ENCODE peak calls at places on chromosomes 5 and 9, in eight cellular contexts. One of them, this sample, is unnamed.

GRCh38 chr9:12843735-12844134 is 68.9 kb downstream of the LURAP1L start:
- DNase-seq in AG08396: peak; percentile 24
- DNase-seq in upper lobe of right lung: no peak
- DNase-seq in tibial artery: no peak
- DNase-seq in NCI-H1105 treated with DMSO at 0.1 percent for 48 hours: no peak
- DNase-seq in RPMI7951: no peak
- DNase-seq in kidney tubule cell: no peak
- DNase-seq in neural progenitor cell: no peak
- DNase-seq in this sample: no peak

GRCh38 chr9:35519697-35520403 is 29.9 kb downstream of the RUSC2 start:
- DNase-seq in tibial artery: no peak
- DNase-seq in RPMI7951: peak; percentile 22
- DNase-seq in NCI-H1105 treated with DMSO at 0.1 percent for 48 hours: no peak
- DNase-seq in kidney tubule cell: peak; percentile 80
- DNase-seq in neural progenitor cell: no peak
- DNase-seq in upper lobe of right lung: no peak
- DNase-seq in AG08396: no peak
- DNase-seq in this sample: no peak

GRCh38 chr5:135466178-135467050 is 14.3 kb upstream of the TIFAB start:
- DNase-seq in AG08396: peak; percentile 90
- DNase-seq in RPMI7951: peak; percentile 51
- DNase-seq in neural progenitor cell: peak; percentile 93
- DNase-seq in NCI-H1105 treated with DMSO at 0.1 percent for 48 hours: peak; percentile 7
- DNase-seq in kidney tubule cell: peak; percentile 68
- DNase-seq in tibial artery: peak; percentile 73
- DNase-seq in upper lobe of right lung: peak; percentile 88
- DNase-seq in this sample: peak; percentile 64

GRCh38 chr5:79621056-79621455 is 8.8 kb downstream of the TENT2 start:
- DNase-seq in AG08396: no peak
- DNase-seq in upper lobe of right lung: no peak
- DNase-seq in neural progenitor cell: no peak
- DNase-seq in RPMI7951: peak; percentile 15
- DNase-seq in tibial artery: no peak
- DNase-seq in NCI-H1105 treated with DMSO at 0.1 percent for 48 hours: no peak
- DNase-seq in kidney tubule cell: peak; percentile 79
- DNase-seq in this sample: no peak

GRCh38 chr9:70406446-70406862 is 8.0 kb downstream of the KLF9 start:
- DNase-seq in NCI-H1105 treated with DMSO at 0.1 percent for 48 hours: no peak
- DNase-seq in AG08396: no peak
- DNase-seq in neural progenitor cell: peak; percentile 51
- DNase-seq in kidney tubule cell: peak; percentile 38
- DNase-seq in RPMI7951: peak; percentile 75
- DNase-seq in upper lobe of right lung: no peak
- DNase-seq in tibial artery: no peak
- DNase-seq in this sample: peak; percentile 78

GRCh38 chr9:127084071-127085039 is 38.1 kb downstream of the ANGPTL2 start:
- DNase-seq in kidney tubule cell: no peak
- DNase-seq in NCI-H1105 treated with DMSO at 0.1 percent for 48 hours: no peak
- DNase-seq in upper lobe of right lung: no peak
- DNase-seq in AG08396: no peak
- DNase-seq in tibial artery: no peak
- DNase-seq in RPMI7951: no peak
- DNase-seq in neural progenitor cell: no peak
- DNase-seq in this sample: no peak

GRCh38 chr9:133119039-133119438 is 2.0 kb downstream of the RALGDS start:
- DNase-seq in kidney tubule cell: no peak
- DNase-seq in RPMI7951: no peak
- DNase-seq in NCI-H1105 treated with DMSO at 0.1 percent for 48 hours: no peak
- DNase-seq in tibial artery: no peak
- DNase-seq in neural progenitor cell: no peak
- DNase-seq in upper lobe of right lung: no peak
- DNase-seq in AG08396: no peak
- DNase-seq in this sample: no peak

GRCh38 chr5:139974661-139975060 is 68.4 kb downstream of the NRG2 start:
- DNase-seq in neural progenitor cell: peak; percentile 31
- DNase-seq in kidney tubule cell: no peak
- DNase-seq in tibial artery: no peak
- DNase-seq in RPMI7951: no peak
- DNase-seq in upper lobe of right lung: no peak
- DNase-seq in NCI-H1105 treated with DMSO at 0.1 percent for 48 hours: no peak
- DNase-seq in AG08396: no peak
- DNase-seq in this sample: no peak

GRCh38 chr9:124593080-124594058 is 86.2 kb upstream of the NR5A1 start:
- DNase-seq in kidney tubule cell: peak; percentile 13
- DNase-seq in NCI-H1105 treated with DMSO at 0.1 percent for 48 hours: no peak
- DNase-seq in neural progenitor cell: peak; percentile 93
- DNase-seq in tibial artery: no peak
- DNase-seq in upper lobe of right lung: no peak
- DNase-seq in RPMI7951: peak; percentile 36
- DNase-seq in AG08396: no peak
- DNase-seq in this sample: peak; percentile 5

GRCh38 chr9:1429328-1429727 is 379.2 kb downstream of the DMRT2 start:
- DNase-seq in tibial artery: no peak
- DNase-seq in AG08396: no peak
- DNase-seq in kidney tubule cell: peak; percentile 20
- DNase-seq in NCI-H1105 treated with DMSO at 0.1 percent for 48 hours: peak; percentile 8
- DNase-seq in upper lobe of right lung: no peak
- DNase-seq in neural progenitor cell: no peak
- DNase-seq in RPMI7951: no peak
- DNase-seq in this sample: no peak

GRCh38 chr5:140214831-140215230 is 39.8 kb downstream of the CYSTM1 start:
- DNase-seq in tibial artery: no peak
- DNase-seq in neural progenitor cell: no peak
- DNase-seq in NCI-H1105 treated with DMSO at 0.1 percent for 48 hours: no peak
- DNase-seq in upper lobe of right lung: peak; percentile 69
- DNase-seq in RPMI7951: peak; percentile 96
- DNase-seq in kidney tubule cell: peak; percentile 61
- DNase-seq in AG08396: peak; percentile 50
- DNase-seq in this sample: no peak

GRCh38 chr9:536597-537511 is 304.6 kb upstream of the DMRT1 start:
- DNase-seq in NCI-H1105 treated with DMSO at 0.1 percent for 48 hours: peak; percentile 96
- DNase-seq in neural progenitor cell: no peak
- DNase-seq in kidney tubule cell: no peak
- DNase-seq in AG08396: no peak
- DNase-seq in tibial artery: no peak
- DNase-seq in RPMI7951: no peak
- DNase-seq in upper lobe of right lung: no peak
- DNase-seq in this sample: no peak

GRCh38 chr9:99822596-99823391 is 1.1 kb downstream of the NR4A3 start:
- DNase-seq in neural progenitor cell: peak; percentile 82
- DNase-seq in NCI-H1105 treated with DMSO at 0.1 percent for 48 hours: peak; percentile 46
- DNase-seq in upper lobe of right lung: peak; percentile 66
- DNase-seq in RPMI7951: peak; percentile 41
- DNase-seq in AG08396: peak; percentile 60
- DNase-seq in kidney tubule cell: peak; percentile 52
- DNase-seq in tibial artery: peak; percentile 34
- DNase-seq in this sample: peak; percentile 32

GRCh38 chr9:111691686-111692329 is 30.4 kb downstream of the GNG10 start:
- DNase-seq in upper lobe of right lung: no peak
- DNase-seq in tibial artery: no peak
- DNase-seq in neural progenitor cell: no peak
- DNase-seq in RPMI7951: peak; percentile 58
- DNase-seq in kidney tubule cell: peak; percentile 54
- DNase-seq in AG08396: peak; percentile 8
- DNase-seq in NCI-H1105 treated with DMSO at 0.1 percent for 48 hours: peak; percentile 65
- DNase-seq in this sample: peak; percentile 35

GRCh38 chr5:172504736-172505402 is 50.5 kb upstream of the SH3PXD2B start:
- DNase-seq in neural progenitor cell: no peak
- DNase-seq in kidney tubule cell: no peak
- DNase-seq in tibial artery: no peak
- DNase-seq in AG08396: no peak
- DNase-seq in upper lobe of right lung: peak; percentile 11
- DNase-seq in NCI-H1105 treated with DMSO at 0.1 percent for 48 hours: no peak
- DNase-seq in RPMI7951: no peak
- DNase-seq in this sample: no peak

GRCh38 chr5:116370149-116370548 is 204.5 kb downstream of the SEMA6A start:
- DNase-seq in neural progenitor cell: no peak
- DNase-seq in kidney tubule cell: no peak
- DNase-seq in tibial artery: no peak
- DNase-seq in AG08396: no peak
- DNase-seq in RPMI7951: no peak
- DNase-seq in NCI-H1105 treated with DMSO at 0.1 percent for 48 hours: no peak
- DNase-seq in upper lobe of right lung: no peak
- DNase-seq in this sample: no peak

GRCh38 chr9:691825-692363 is 149.6 kb upstream of the DMRT1 start:
- DNase-seq in kidney tubule cell: no peak
- DNase-seq in upper lobe of right lung: no peak
- DNase-seq in RPMI7951: no peak
- DNase-seq in NCI-H1105 treated with DMSO at 0.1 percent for 48 hours: no peak
- DNase-seq in tibial artery: no peak
- DNase-seq in AG08396: no peak
- DNase-seq in neural progenitor cell: no peak
- DNase-seq in this sample: no peak

GRCh38 chr9:134494905-134495304 is 146.7 kb upstream of the COL5A1 start:
- DNase-seq in AG08396: no peak
- DNase-seq in neural progenitor cell: no peak
- DNase-seq in kidney tubule cell: no peak
- DNase-seq in tibial artery: no peak
- DNase-seq in NCI-H1105 treated with DMSO at 0.1 percent for 48 hours: no peak
- DNase-seq in RPMI7951: no peak
- DNase-seq in upper lobe of right lung: peak; percentile 33
- DNase-seq in this sample: no peak

GRCh38 chr5:399296-400281 is 43.4 kb upstream of the EXOC3 start:
- DNase-seq in neural progenitor cell: peak; percentile 91
- DNase-seq in kidney tubule cell: peak; percentile 86
- DNase-seq in RPMI7951: peak; percentile 99
- DNase-seq in NCI-H1105 treated with DMSO at 0.1 percent for 48 hours: peak; percentile 96
- DNase-seq in upper lobe of right lung: peak; percentile 93
- DNase-seq in tibial artery: peak; percentile 79
- DNase-seq in AG08396: peak; percentile 97
- DNase-seq in this sample: peak; percentile 73

GRCh38 chr5:92180406-92180805 is 797.3 kb upstream of the ARRDC3 start:
- DNase-seq in AG08396: no peak
- DNase-seq in RPMI7951: no peak
- DNase-seq in NCI-H1105 treated with DMSO at 0.1 percent for 48 hours: no peak
- DNase-seq in tibial artery: no peak
- DNase-seq in kidney tubule cell: no peak
- DNase-seq in neural progenitor cell: no peak
- DNase-seq in upper lobe of right lung: no peak
- DNase-seq in this sample: no peak

GRCh38 chr9:136296434-136297015 is 7.4 kb downstream of the CCDC187 start:
- DNase-seq in tibial artery: no peak
- DNase-seq in AG08396: no peak
- DNase-seq in upper lobe of right lung: no peak
- DNase-seq in kidney tubule cell: peak; percentile 55
- DNase-seq in neural progenitor cell: no peak
- DNase-seq in RPMI7951: no peak
- DNase-seq in NCI-H1105 treated with DMSO at 0.1 percent for 48 hours: no peak
- DNase-seq in this sample: no peak

GRCh38 chr9:127186799-127187198 is 64.4 kb upstream of the ANGPTL2 start:
- DNase-seq in kidney tubule cell: no peak
- DNase-seq in upper lobe of right lung: no peak
- DNase-seq in NCI-H1105 treated with DMSO at 0.1 percent for 48 hours: no peak
- DNase-seq in RPMI7951: no peak
- DNase-seq in AG08396: no peak
- DNase-seq in neural progenitor cell: no peak
- DNase-seq in tibial artery: no peak
- DNase-seq in this sample: no peak

GRCh38 chr5:82749453-82749852 is 327.7 kb downstream of the TMEM167A start:
- DNase-seq in upper lobe of right lung: no peak
- DNase-seq in neural progenitor cell: no peak
- DNase-seq in RPMI7951: peak; percentile 74
- DNase-seq in tibial artery: no peak
- DNase-seq in AG08396: no peak
- DNase-seq in kidney tubule cell: no peak
- DNase-seq in NCI-H1105 treated with DMSO at 0.1 percent for 48 hours: peak; percentile 77
- DNase-seq in this sample: no peak

GRCh38 chr9:131275332-131276106 is 791 bp downstream of the FAM78A start:
- DNase-seq in tibial artery: no peak
- DNase-seq in AG08396: no peak
- DNase-seq in neural progenitor cell: peak; percentile 76
- DNase-seq in upper lobe of right lung: no peak
- DNase-seq in RPMI7951: peak; percentile 18
- DNase-seq in NCI-H1105 treated with DMSO at 0.1 percent for 48 hours: no peak
- DNase-seq in kidney tubule cell: no peak
- DNase-seq in this sample: no peak

GRCh38 chr9:35603506-35603985 is 1.5 kb upstream of the TESK1 start:
- DNase-seq in AG08396: peak; percentile 74
- DNase-seq in NCI-H1105 treated with DMSO at 0.1 percent for 48 hours: no peak
- DNase-seq in neural progenitor cell: no peak
- DNase-seq in upper lobe of right lung: no peak
- DNase-seq in RPMI7951: peak; percentile 51
- DNase-seq in tibial artery: peak; percentile 90
- DNase-seq in kidney tubule cell: no peak
- DNase-seq in this sample: no peak

GRCh38 chr5:82408033-82408432 is 129.9 kb upstream of the RPS23 start:
- DNase-seq in AG08396: no peak
- DNase-seq in tibial artery: no peak
- DNase-seq in kidney tubule cell: no peak
- DNase-seq in NCI-H1105 treated with DMSO at 0.1 percent for 48 hours: no peak
- DNase-seq in upper lobe of right lung: no peak
- DNase-seq in RPMI7951: no peak
- DNase-seq in neural progenitor cell: no peak
- DNase-seq in this sample: no peak

GRCh38 chr9:98607787-98608186 is 100.9 kb downstream of the GABBR2 start:
- DNase-seq in RPMI7951: peak; percentile 26
- DNase-seq in upper lobe of right lung: no peak
- DNase-seq in neural progenitor cell: no peak
- DNase-seq in NCI-H1105 treated with DMSO at 0.1 percent for 48 hours: no peak
- DNase-seq in AG08396: peak; percentile 57
- DNase-seq in kidney tubule cell: no peak
- DNase-seq in tibial artery: no peak
- DNase-seq in this sample: no peak

GRCh38 chr5:135632806-135633205 is 54.0 kb upstream of the CXCL14 start:
- DNase-seq in NCI-H1105 treated with DMSO at 0.1 percent for 48 hours: no peak
- DNase-seq in upper lobe of right lung: no peak
- DNase-seq in kidney tubule cell: no peak
- DNase-seq in RPMI7951: no peak
- DNase-seq in tibial artery: no peak
- DNase-seq in neural progenitor cell: no peak
- DNase-seq in AG08396: no peak
- DNase-seq in this sample: peak; percentile 49

GRCh38 chr9:129552064-129552463 is 68.8 kb downstream of the C9orf50 start:
- DNase-seq in AG08396: no peak
- DNase-seq in neural progenitor cell: no peak
- DNase-seq in upper lobe of right lung: no peak
- DNase-seq in RPMI7951: no peak
- DNase-seq in kidney tubule cell: no peak
- DNase-seq in tibial artery: no peak
- DNase-seq in NCI-H1105 treated with DMSO at 0.1 percent for 48 hours: no peak
- DNase-seq in this sample: no peak

GRCh38 chr9:35348109-35348508 is 141.8 kb upstream of the RUSC2 start:
- DNase-seq in RPMI7951: no peak
- DNase-seq in kidney tubule cell: no peak
- DNase-seq in tibial artery: no peak
- DNase-seq in neural progenitor cell: no peak
- DNase-seq in NCI-H1105 treated with DMSO at 0.1 percent for 48 hours: no peak
- DNase-seq in AG08396: no peak
- DNase-seq in upper lobe of right lung: no peak
- DNase-seq in this sample: no peak

GRCh38 chr9:2234371-2234893 is 219.3 kb downstream of the SMARCA2 start:
- DNase-seq in upper lobe of right lung: no peak
- DNase-seq in RPMI7951: peak; percentile 15
- DNase-seq in NCI-H1105 treated with DMSO at 0.1 percent for 48 hours: no peak
- DNase-seq in kidney tubule cell: no peak
- DNase-seq in AG08396: no peak
- DNase-seq in neural progenitor cell: no peak
- DNase-seq in tibial artery: no peak
- DNase-seq in this sample: peak; percentile 18

GRCh38 chr9:87537625-87538024 is 40.0 kb downstream of the DAPK1 start:
- DNase-seq in neural progenitor cell: no peak
- DNase-seq in kidney tubule cell: no peak
- DNase-seq in RPMI7951: no peak
- DNase-seq in NCI-H1105 treated with DMSO at 0.1 percent for 48 hours: no peak
- DNase-seq in upper lobe of right lung: no peak
- DNase-seq in tibial artery: no peak
- DNase-seq in AG08396: no peak
- DNase-seq in this sample: no peak

GRCh38 chr5:2805080-2805479 is 53.6 kb upstream of the IRX2 start:
- DNase-seq in NCI-H1105 treated with DMSO at 0.1 percent for 48 hours: no peak
- DNase-seq in upper lobe of right lung: peak; percentile 79
- DNase-seq in AG08396: no peak
- DNase-seq in neural progenitor cell: no peak
- DNase-seq in RPMI7951: no peak
- DNase-seq in kidney tubule cell: no peak
- DNase-seq in tibial artery: no peak
- DNase-seq in this sample: no peak

GRCh38 chr5:131252824-131253171 is 11.1 kb upstream of the CDC42SE2 start:
- DNase-seq in AG08396: no peak
- DNase-seq in neural progenitor cell: no peak
- DNase-seq in kidney tubule cell: no peak
- DNase-seq in upper lobe of right lung: peak; percentile 68
- DNase-seq in tibial artery: peak; percentile 67
- DNase-seq in NCI-H1105 treated with DMSO at 0.1 percent for 48 hours: no peak
- DNase-seq in RPMI7951: no peak
- DNase-seq in this sample: no peak

This sample was measured in NCI-H2227 treated with DMSO at 0.1 percent for 48 hours.